ENCODE peak calls at places on chromosome X, in four cellular contexts. E is IMR-90, P is mesendoderm, T is H1. K is an unnamed sample.

GRCh38 chrX:16658284-16658683 is 8.3 kb downstream of the S100G start:
- DNase-seq in E (peak), P (no peak), T (no peak), K (no peak)

GRCh38 chrX:19513383-19513782 is 1.9 kb downstream of the MAP3K15 start:
- DNase-seq in E (peak), P (peak), T (no peak), K (no peak)

GRCh38 chrX:121110536-121110935 is 63.1 kb downstream of the GLUD2 start:
- DNase-seq in E (no peak), P (no peak), T (no peak), K (no peak)

GRCh38 chrX:153442463-153442862 is 3.4 kb downstream of the TREX2 start:
- DNase-seq in E (no peak), P (no peak), T (no peak), K (no peak)

GRCh38 chrX:134898450-134898849 is 92.3 kb upstream of the SMIM10 start:
- DNase-seq in E (peak), P (no peak), T (no peak), K (no peak)

GRCh38 chrX:107766470-107767140 is 9.0 kb downstream of the TSC22D3 start:
- DNase-seq in E (peak), P (peak), T (no peak), K (no peak)

GRCh38 chrX:153592966-153593688 is 5.8 kb downstream of the CCNQ start:
- DNase-seq in E (no peak), P (no peak), T (no peak), K (no peak)

GRCh38 chrX:83185010-83185409 is 323.1 kb upstream of the POU3F4 start:
- DNase-seq in E (no peak), P (no peak), T (no peak), K (no peak)

GRCh38 chrX:115892787-115893671 is 277.5 kb upstream of the AGTR2 start:
- DNase-seq in E (peak), P (peak), T (no peak), K (peak)

GRCh38 chrX:75086731-75087195 is 69.3 kb downstream of the ABCB7 start:
- DNase-seq in E (no peak), P (no peak), T (no peak), K (no peak)

GRCh38 chrX:85381602-85382001 is 2.1 kb upstream of the POF1B start:
- DNase-seq in E (no peak), P (no peak), T (no peak), K (no peak)

GRCh38 chrX:5242091-5242790 is 986.4 kb downstream of the NLGN4X start:
- DNase-seq in E (no peak), P (peak), T (peak), K (peak)

GRCh38 chrX:140034916-140035315 is 69.6 kb upstream of the CXorf66 start:
- DNase-seq in E (no peak), P (peak), T (no peak), K (no peak)

GRCh38 chrX:140504371-140505324 is at the start of gene SOX3:
- DNase-seq in E (no peak), P (peak), T (no peak), K (peak)

GRCh38 chrX:153926863-153927685 is 1.0 kb upstream of the ARHGAP4 start:
- DNase-seq in E (peak), P (no peak), T (no peak), K (peak)

GRCh38 chrX:38117485-38117884 is 103.2 kb downstream of the SRPX start:
- DNase-seq in E (peak), P (no peak), T (no peak), K (no peak)

GRCh38 chrX:38111196-38111595 is 104.8 kb downstream of the SYTL5 start:
- DNase-seq in E (no peak), P (no peak), T (no peak), K (no peak)

GRCh38 chrX:38112566-38112965 is 106.2 kb downstream of the SYTL5 start:
- DNase-seq in E (no peak), P (no peak), T (no peak), K (no peak)

DNA sequence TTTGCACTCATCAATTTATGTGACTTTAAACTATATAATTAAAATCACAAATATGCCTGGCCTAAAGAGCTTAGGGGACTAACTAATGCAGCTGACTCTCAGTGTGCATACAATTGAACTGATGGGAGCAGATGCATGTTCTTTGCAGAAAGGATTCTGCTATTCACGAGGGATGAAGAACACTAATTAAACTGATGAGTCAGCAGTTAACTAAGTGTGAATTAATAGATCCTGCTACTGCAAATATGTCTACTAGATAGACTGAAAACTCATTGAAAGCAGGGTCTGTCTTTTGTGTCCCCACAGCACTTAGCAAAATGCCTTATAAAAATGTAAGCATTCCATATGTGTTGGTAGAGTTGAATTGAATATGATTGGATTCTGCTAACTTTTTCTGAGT is 104.0 kb downstream of the SRPX start:
- DNase-seq in E (no peak), P (no peak), T (no peak), K (no peak)
- H3K56ac ChIP-seq in E (no peak), P (no peak), T (no peak), K (no peak)

DNA sequence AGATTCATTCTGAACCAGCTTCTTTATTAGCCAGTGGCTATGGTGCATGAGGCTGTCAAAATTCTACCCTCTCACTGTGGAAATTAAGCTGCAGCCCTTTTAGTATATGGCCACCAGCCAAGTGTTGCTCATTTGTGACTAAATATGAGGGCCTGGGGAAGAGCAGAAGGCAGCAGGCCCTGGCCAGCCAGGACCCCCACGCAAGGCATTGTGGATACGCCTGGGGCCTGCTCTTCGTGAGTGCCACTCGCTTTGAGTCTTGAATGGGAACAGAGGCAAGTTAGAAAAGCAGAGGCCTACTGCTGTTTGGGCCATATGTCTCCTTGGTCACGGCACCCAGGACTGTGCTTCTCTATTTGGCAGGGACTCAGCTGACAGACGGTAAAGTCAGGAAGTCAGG is 10.9 kb downstream of the RTL5 start:
- DNase-seq in E (no peak), P (no peak), T (no peak), K (no peak)
- H3K56ac ChIP-seq in E (no peak), P (no peak), T (no peak), K (no peak)

GRCh38 chrX:40651620-40652223 is 4.4 kb upstream of the CXorf38 start:
- DNase-seq in E (peak), P (peak), T (no peak), K (peak)
- H3K56ac ChIP-seq in E (no peak), P (no peak), T (no peak), K (no peak)

GRCh38 chrX:25721564-25721963 is 416.6 kb upstream of the MAGEB18 start:
- DNase-seq in E (no peak), P (peak), T (no peak), K (no peak)
- H3K56ac ChIP-seq in E (no peak), P (no peak), T (no peak), K (no peak)

DNA sequence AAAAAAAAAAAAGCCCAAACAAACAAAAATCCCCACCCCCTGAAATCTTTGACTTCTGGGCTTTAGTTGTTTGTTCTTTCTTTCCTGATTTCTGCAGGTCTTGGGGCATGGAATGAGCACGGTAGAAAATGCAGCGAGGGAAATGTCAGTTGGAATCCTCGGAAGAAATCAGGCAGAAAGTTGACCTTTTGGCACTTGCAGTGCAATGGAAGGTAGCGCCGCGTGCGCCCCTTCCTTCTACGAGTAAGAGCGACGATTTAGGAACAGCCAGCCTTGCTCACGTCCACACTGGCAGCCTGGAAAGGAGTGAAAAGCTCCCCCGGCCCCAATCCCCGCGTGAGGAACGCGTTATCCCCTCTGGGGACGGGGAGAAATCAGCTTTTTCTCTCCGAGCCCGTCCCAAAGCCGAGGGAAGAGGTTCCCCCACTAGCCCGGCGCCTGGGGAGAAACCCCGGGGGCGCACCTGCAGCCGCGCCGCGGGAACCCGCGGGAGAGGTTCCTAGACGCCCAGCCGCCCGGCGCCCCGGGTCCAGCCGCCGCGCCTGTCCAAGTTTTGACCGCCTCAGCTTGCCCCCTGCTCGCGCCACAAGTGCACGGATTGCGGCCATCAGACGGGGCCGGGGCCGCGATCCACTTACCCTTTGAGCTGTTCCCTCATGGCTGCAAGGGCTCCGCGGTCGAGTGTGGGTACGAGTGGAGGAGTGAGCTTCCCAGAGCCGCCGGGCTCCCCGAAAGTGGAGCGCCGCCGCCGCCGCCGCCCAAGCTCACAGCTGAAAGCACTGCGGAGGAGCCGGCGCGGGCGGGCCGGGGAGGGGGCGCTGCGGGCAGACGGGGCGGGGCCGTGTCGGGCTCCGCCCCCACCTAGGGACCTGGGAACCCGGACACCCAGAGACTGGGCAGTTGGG is 194.6 kb upstream of the FTHL17 start:
- DNase-seq in E (no peak), P (peak), T (no peak), K (peak)
- H3K56ac ChIP-seq in E (no peak), P (peak), T (no peak), K (no peak)

GRCh38 chrX:112696506-112696905 is 16.8 kb upstream of the LHFPL1 start:
- DNase-seq in E (peak), P (no peak), T (no peak), K (no peak)
- H3K56ac ChIP-seq in E (no peak), P (no peak), T (no peak), K (no peak)

GRCh38 chrX:31036895-31037294 is 34.9 kb downstream of the FTHL17 start:
- DNase-seq in E (peak), P (peak), T (no peak), K (peak)
- H3K56ac ChIP-seq in E (no peak), P (no peak), T (no peak), K (no peak)

GRCh38 chrX:123085311-123085940 is 98.7 kb upstream of the GRIA3 start:
- DNase-seq in E (no peak), P (peak), T (peak), K (peak)
- H3K56ac ChIP-seq in E (no peak), P (no peak), T (no peak), K (no peak)

DNA sequence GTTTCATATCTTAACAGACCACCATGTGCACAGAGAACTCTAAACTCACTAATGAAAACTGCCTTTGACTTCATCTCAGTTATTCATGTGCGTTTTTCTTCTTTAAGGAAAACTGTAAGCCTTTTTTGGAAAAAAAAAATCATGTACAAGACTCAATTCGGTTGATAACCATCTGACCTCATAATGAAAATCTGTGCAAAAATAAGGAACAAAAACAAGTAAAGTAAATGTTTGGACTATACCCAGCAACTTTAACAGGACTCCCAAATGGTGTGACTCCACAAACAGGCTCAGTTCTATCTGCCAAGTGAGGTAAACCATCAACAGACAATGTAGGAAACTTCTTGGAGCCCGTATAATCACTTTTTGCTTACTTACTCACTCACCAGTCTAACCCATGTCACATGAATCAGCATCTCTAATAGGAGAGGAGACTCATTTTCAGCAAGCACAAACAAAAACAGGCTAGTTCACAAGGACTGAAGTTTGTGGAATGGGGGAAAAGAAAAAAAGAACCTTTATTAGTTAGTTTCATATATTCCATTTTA is 9.3 kb downstream of the APOO start:
- DNase-seq in E (peak), P (no peak), T (no peak), K (no peak)
- H3K56ac ChIP-seq in E (no peak), P (no peak), T (no peak), K (no peak)

DNA sequence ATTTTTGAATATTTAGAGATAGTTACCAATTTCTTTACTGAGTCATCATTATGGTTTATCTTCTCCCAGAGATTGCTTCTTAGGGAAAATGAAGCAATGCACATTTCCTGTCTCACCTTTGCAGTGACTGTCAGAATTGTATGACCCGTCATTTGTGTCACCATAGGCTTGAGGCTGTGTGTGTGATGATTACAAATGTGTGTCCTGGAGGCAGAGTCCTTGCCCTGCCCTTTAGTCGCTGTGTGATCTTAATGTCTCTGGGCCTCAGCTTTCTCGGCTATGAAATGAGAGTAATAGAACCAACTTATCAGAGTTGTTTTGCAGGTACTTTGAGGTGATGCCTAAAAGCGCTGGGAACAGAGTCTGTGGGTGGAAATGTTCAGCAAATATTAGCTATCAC is 13.9 kb downstream of the HCCS start:
- DNase-seq in E (peak), P (no peak), T (no peak), K (no peak)
- H3K56ac ChIP-seq in E (no peak), P (no peak), T (no peak), K (no peak)